ENCODE peak calls at places on chromosomes 3 and 15, in four cellular contexts. E is GM23338, B is psoas muscle, U is mammary epithelial cell. Y is an unnamed sample.

GRCh38 chr3:16374047-16375019 is 109.3 kb downstream of the OXNAD1 start:
- DNase-seq in E (no peak), B (no peak), U (no peak), Y (no peak)

GRCh38 chr3:42250761-42251160 is 15.2 kb downstream of the CCK start:
- DNase-seq in E (no peak), B (no peak), U (no peak), Y (no peak)

GRCh38 chr3:21642433-21642832 is 108.6 kb downstream of the ZNF385D start:
- DNase-seq in E (no peak), B (no peak), U (no peak), Y (no peak)

GRCh38 chr15:52481915-52482314 is 46.8 kb downstream of the MYO5A start:
- DNase-seq in E (no peak), B (no peak), U (peak; percentile 76), Y (peak; percentile 80)

GRCh38 chr3:46284981-46285683 is 42.9 kb downstream of the CCR3 start:
- DNase-seq in E (no peak), B (no peak), U (peak; percentile 56), Y (no peak)

GRCh38 chr15:28110416-28110975 is 11.4 kb upstream of the OCA2 start:
- DNase-seq in E (no peak), B (no peak), U (no peak), Y (no peak)

GRCh38 chr3:130604806-130605205 is 87.8 kb downstream of the COL6A6 start:
- DNase-seq in E (no peak), B (no peak), U (no peak), Y (no peak)

GRCh38 chr3:72997421-72997961 is 880 bp downstream of the PPP4R2 start:
- DNase-seq in E (peak; percentile 75), B (no peak), U (peak; percentile 58), Y (peak; percentile 69)

GRCh38 chr15:38073278-38073930 is 139.0 kb downstream of the TMCO5A start:
- DNase-seq in E (peak; percentile 38), B (no peak), U (no peak), Y (no peak)

GRCh38 chr15:100061944-100062343 is 279.8 kb downstream of the ADAMTS17 start:
- DNase-seq in E (no peak), B (no peak), U (no peak), Y (no peak)

GRCh38 chr3:194178128-194178527 is 42.2 kb downstream of the HES1 start:
- DNase-seq in E (no peak), B (no peak), U (no peak), Y (no peak)

GRCh38 chr3:195032955-195033354 is 238.0 kb downstream of the XXYLT1 start:
- DNase-seq in E (no peak), B (no peak), U (no peak), Y (no peak)

GRCh38 chr15:75573643-75574384 is 5.3 kb downstream of the PTPN9 start:
- DNase-seq in E (peak; percentile 63), B (no peak), U (no peak), Y (no peak)

GRCh38 chr3:47645551-47645950 is 66.9 kb upstream of the CSPG5 start:
- DNase-seq in E (no peak), B (no peak), U (no peak), Y (peak; percentile 18)

GRCh38 chr15:89912145-89912673 is 543 bp downstream of the ARPIN start:
- DNase-seq in E (peak; percentile 46), B (peak; percentile 46), U (no peak), Y (peak; percentile 20)

GRCh38 chr3:10772230-10773161 is 43.5 kb upstream of the SLC6A11 start:
- DNase-seq in E (peak; percentile 85), B (no peak), U (peak; percentile 81), Y (peak; percentile 5)

GRCh38 chr3:60514866-60515265 is 736.4 kb downstream of the FHIT start:
- DNase-seq in E (no peak), B (no peak), U (no peak), Y (no peak)

GRCh38 chr3:149377408-149378111 is at the start of gene TM4SF1:
- DNase-seq in E (peak; percentile 39), B (peak; percentile 62), U (peak; percentile 100), Y (peak; percentile 74)

GRCh38 chr3:71312461-71312860 is 271.1 kb downstream of the FOXP1 start:
- DNase-seq in E (no peak), B (no peak), U (no peak), Y (no peak)

GRCh38 chr15:58467722-58468436 is 36.1 kb downstream of the LIPC start:
- DNase-seq in E (no peak), B (no peak), U (no peak), Y (no peak)

GRCh38 chr15:58466566-58466965 is 34.8 kb downstream of the LIPC start:
- DNase-seq in E (no peak), B (no peak), U (no peak), Y (no peak)

GRCh38 chr15:58465070-58465469 is 33.3 kb downstream of the LIPC start:
- DNase-seq in E (no peak), B (no peak), U (no peak), Y (no peak)

GRCh38 chr15:58465866-58466517 is 34.2 kb downstream of the LIPC start:
- DNase-seq in E (no peak), B (no peak), U (peak; percentile 39), Y (peak; percentile 48)

GRCh38 chr15:58467121-58467721 is 35.4 kb downstream of the LIPC start:
- DNase-seq in E (no peak), B (no peak), U (no peak), Y (no peak)
- TF ChIP-seq CTCF in E (no peak), B (no peak), U (no peak), Y (no peak)

GRCh38 chr3:66149269-66149668 is 71.5 kb upstream of the SLC25A26 start:
- DNase-seq in E (no peak), B (no peak), U (no peak), Y (no peak)

GRCh38 chr3:66152336-66152735 is 68.5 kb upstream of the SLC25A26 start:
- DNase-seq in E (no peak), B (no peak), U (no peak), Y (no peak)

GRCh38 chr3:66150977-66151376 is 69.8 kb upstream of the SLC25A26 start:
- DNase-seq in E (no peak), B (no peak), U (no peak), Y (no peak)

GRCh38 chr3:66153961-66154923 is 66.6 kb upstream of the SLC25A26 start:
- DNase-seq in E (peak; percentile 9), B (no peak), U (no peak), Y (peak; percentile 37)

DNA sequence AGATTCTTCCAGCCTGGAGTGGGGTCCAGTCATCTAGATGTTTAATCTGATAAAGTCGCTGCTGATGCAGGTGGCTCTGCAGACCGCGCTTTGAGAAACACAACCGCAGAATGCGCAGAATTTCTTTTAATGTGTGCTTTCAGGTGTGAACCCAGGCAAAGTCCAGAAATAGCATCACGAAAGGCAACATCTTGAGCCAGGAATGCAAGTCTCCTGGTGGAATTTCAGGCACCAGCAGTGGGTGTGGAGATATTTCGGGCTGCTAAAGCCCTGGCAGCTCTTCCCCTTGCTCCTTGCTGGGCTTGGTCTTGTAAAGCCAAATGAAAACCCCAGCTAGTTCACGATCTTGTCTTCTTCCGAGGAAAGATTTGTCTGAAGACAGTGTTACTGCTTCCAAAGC is 67.3 kb upstream of the SLC25A26 start:
- DNase-seq in E (peak; percentile 26), B (no peak), U (no peak), Y (peak; percentile 32)
- H3K4me3 ChIP-seq in E (no peak overlapping the region), B (peak overlapping the region; percentile 63), U (no peak overlapping the region), Y (peak overlapping the region; percentile 56)

GRCh38 chr15:60079210-60079609 is 75.1 kb downstream of the FOXB1 start:
- DNase-seq in E (peak; percentile 62), B (no peak), U (no peak), Y (no peak)
- TF ChIP-seq CTCF in E (peak; percentile 66), B (no peak), U (peak; percentile 42), Y (peak; percentile 35)

DNA sequence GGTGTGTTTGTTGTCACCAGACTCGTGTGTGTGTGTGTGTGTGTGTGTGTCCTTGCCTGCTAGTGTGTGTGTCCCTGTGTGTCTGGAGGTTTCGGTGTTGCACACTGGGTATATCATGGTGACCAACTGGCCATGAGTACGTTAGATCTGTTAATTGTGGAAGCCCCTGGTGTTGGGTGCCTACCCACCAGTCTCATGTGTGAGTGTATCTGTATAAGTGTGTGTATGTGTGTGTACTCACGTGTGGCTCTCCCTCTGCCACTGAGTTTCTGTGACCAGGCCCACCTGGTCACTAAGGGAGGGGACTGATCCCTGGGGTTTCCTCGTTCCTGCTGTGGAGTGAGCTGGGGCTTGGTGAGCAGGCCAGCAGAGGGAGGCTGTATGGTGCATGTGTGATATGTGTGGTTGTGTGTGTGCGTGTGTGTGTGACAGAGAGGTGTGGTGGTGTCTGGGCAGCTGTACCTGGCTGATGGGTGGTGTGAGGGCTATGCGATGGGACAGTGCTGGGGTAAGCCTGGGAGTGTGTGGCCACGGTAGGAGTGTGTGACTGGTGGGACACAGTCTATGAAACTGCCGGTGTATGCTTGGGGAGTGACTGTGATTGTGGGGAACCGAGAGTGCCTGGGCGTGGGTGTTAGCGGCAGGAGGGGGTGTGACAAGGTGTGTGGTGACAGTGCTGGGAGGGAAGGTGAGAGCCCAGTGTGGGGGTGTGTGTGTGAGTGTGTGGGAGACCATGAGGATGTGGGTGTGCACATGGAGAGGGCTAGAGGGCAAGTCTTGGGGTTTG is 1.9 kb downstream of the PRKCD start:
- DNase-seq in E (no peak), B (no peak), U (peak; percentile 36), Y (peak; percentile 12)
- H3K4me3 ChIP-seq in E (peak overlapping the region; percentile 84), B (peak overlapping the region; percentile 72), U (peak overlapping the region; percentile 86), Y (peak overlapping the region; percentile 90)

GRCh38 chr3:28328188-28329151 is 20.1 kb upstream of the ZCWPW2 start:
- DNase-seq in E (peak; percentile 49), B (no peak), U (no peak), Y (peak; percentile 27)
- TF ChIP-seq CTCF in E (peak; percentile 85), B (peak; percentile 77), U (peak; percentile 54), Y (peak; percentile 69)

GRCh38 chr3:172515130-172515918 is 7.9 kb downstream of the TNFSF10 start:
- DNase-seq in E (no peak), B (no peak), U (no peak), Y (no peak)

GRCh38 chr3:172512363-172512762 is 10.9 kb downstream of the TNFSF10 start:
- DNase-seq in E (no peak), B (peak; percentile 50), U (no peak), Y (no peak)

GRCh38 chr3:172514678-172515077 is 8.6 kb downstream of the TNFSF10 start:
- DNase-seq in E (peak; percentile 21), B (no peak), U (no peak), Y (no peak)

GRCh38 chr3:172513488-172513887 is 9.7 kb downstream of the TNFSF10 start:
- DNase-seq in E (no peak), B (no peak), U (no peak), Y (peak; percentile 15)

GRCh38 chr3:172511783-172512357 is 11.4 kb downstream of the TNFSF10 start:
- DNase-seq in E (no peak), B (no peak), U (no peak), Y (no peak)
- H3K4me3 ChIP-seq in E (no peak overlapping the region), B (no peak overlapping the region), U (no peak overlapping the region), Y (no peak overlapping the region)

GRCh38 chr3:52650437-52650836 is 35.3 kb downstream of the PBRM1 start:
- DNase-seq in E (no peak), B (no peak), U (no peak), Y (no peak)
- TF ChIP-seq CTCF in E (no peak), B (no peak), U (no peak), Y (no peak)

GRCh38 chr3:101781166-101781565 is 2.2 kb downstream of the NXPE3 start:
- DNase-seq in E (peak; percentile 13), B (no peak), U (no peak), Y (peak; percentile 13)
- H3K4me3 ChIP-seq in E (peak overlapping the region; percentile 83), B (peak overlapping the region; percentile 95), U (peak overlapping the region; percentile 23), Y (peak overlapping the region; percentile 89)

GRCh38 chr15:49521802-49522201 is 98.8 kb downstream of the FGF7 start:
- DNase-seq in E (peak; percentile 13), B (no peak), U (peak; percentile 29), Y (no peak)
- TF ChIP-seq CTCF in E (peak; percentile 19), B (no peak), U (peak; percentile 26), Y (peak; percentile 7)